ENCODE peak calls at places on chromosome 16, in eight cellular contexts. S is adrenal gland, N is body of pancreas, D is right lobe of liver, U is right atrium auricular region, X is upper lobe of left lung, A is dorsolateral prefrontal cortex, C is WERI-Rb-1. B is an unnamed sample.

GRCh38 chr16:67539691-67540635 is 11.3 kb downstream of the RIPOR1 start:
- DNase-seq in U (no peak), X (no peak), D (no peak), C (no peak), S (no peak), N (no peak), A (no peak), B (no peak)

GRCh38 chr16:2250652-2251280 is 621 bp downstream of the ECI1 start:
- DNase-seq in D (no peak), N (peak; percentile 74), U (no peak), A (no peak), C (no peak), X (peak; percentile 59), S (no peak), B (no peak)

GRCh38 chr16:53754938-53755910 is 51.3 kb downstream of the FTO start:
- DNase-seq in D (no peak), N (peak; percentile 72), A (no peak), X (no peak), C (no peak), U (no peak), S (no peak), B (no peak)

GRCh38 chr16:68069511-68070248 is 15.5 kb upstream of the NFATC3 start:
- DNase-seq in N (peak; percentile 69), A (no peak), X (peak; percentile 77), S (no peak), C (peak; percentile 86), D (peak; percentile 75), U (no peak), B (no peak)

GRCh38 chr16:60166111-60166510 is 1432.0 kb upstream of the GOT2 start:
- DNase-seq in A (no peak), D (no peak), S (no peak), N (no peak), U (no peak), C (no peak), X (no peak), B (no peak)

GRCh38 chr16:81137012-81137335 is 40.8 kb upstream of the GCSH start:
- DNase-seq in D (no peak), U (no peak), N (peak; percentile 3), X (no peak), C (no peak), S (no peak), A (no peak), B (no peak)

GRCh38 chr16:56263711-56264608 is 72.7 kb downstream of the GNAO1 start:
- DNase-seq in X (no peak), U (peak; percentile 70), N (no peak), C (peak; percentile 69), S (no peak), A (peak; percentile 84), D (peak; percentile 91), B (no peak)

GRCh38 chr16:55263271-55264250 is 60.4 kb upstream of the IRX6 start:
- DNase-seq in C (no peak), N (no peak), S (no peak), U (no peak), A (no peak), X (no peak), D (no peak), B (no peak)

GRCh38 chr16:60582528-60582927 is 1453.7 kb downstream of the CDH8 start:
- DNase-seq in N (no peak), U (no peak), A (no peak), D (no peak), S (no peak), X (no peak), C (no peak), B (no peak)

GRCh38 chr16:85903576-85903975 is 4.6 kb downstream of the IRF8 start:
- DNase-seq in D (no peak), N (no peak), C (no peak), A (no peak), U (no peak), S (no peak), X (no peak), B (peak; percentile 88)

GRCh38 chr16:52532384-52532783 is 14.6 kb downstream of the TOX3 start:
- DNase-seq in D (no peak), X (no peak), A (no peak), U (no peak), N (no peak), C (no peak), S (no peak), B (no peak)

GRCh38 chr16:56382901-56383355 is 42.4 kb downstream of the AMFR start:
- DNase-seq in S (no peak), U (no peak), C (no peak), D (no peak), N (peak; percentile 10), A (no peak), X (no peak), B (no peak)

DNA sequence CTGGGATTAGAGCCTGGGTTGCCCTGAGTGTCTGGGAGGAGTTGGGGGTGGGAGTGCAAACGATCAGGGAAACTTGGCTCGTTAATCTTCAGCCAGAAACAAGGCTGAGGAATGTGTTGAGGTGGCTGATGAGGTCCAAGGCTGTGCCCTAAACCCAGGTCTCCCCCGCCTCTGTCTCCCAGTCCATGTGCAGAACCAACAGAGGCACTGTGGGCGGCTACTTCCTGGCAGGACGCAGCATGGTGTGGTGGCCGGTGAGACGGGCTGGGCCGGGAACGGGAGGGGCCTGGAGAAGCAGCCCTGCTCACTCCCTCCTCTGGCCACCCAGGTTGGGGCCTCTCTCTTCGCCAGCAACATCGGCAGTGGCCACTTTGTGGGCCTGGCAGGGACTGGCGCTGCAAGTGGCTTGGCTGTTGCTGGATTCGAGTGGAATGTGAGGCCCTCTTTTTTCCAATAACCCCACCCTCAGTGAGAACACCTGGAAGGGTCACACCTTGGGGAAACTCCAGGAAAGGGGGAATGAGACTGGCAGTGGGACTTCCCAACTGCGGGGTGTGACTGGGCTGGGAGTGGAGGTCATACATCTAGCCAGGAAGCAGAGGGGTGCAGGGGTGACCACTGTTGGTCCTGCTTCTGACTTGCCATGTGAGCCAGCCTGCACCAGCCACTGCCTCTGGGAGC is 1.7 kb downstream of the SLC5A2 start:
- DNase-seq in U (no peak), C (no peak), A (no peak), S (no peak), D (no peak), X (peak; percentile 93), N (peak; percentile 64), B (peak; percentile 72)
- H3K27ac ChIP-seq in U (no peak overlapping the region), C (no peak overlapping the region), A (no peak overlapping the region), S (no peak overlapping the region), D (no peak overlapping the region), X (peak overlapping the region; percentile 70), N (peak overlapping the region; percentile 60), B (no peak overlapping the region)

GRCh38 chr16:65522412-65522811 is 400.5 kb upstream of the CDH11 start:
- DNase-seq in U (no peak), X (no peak), N (no peak), A (no peak), C (no peak), S (no peak), D (no peak), B (no peak)

GRCh38 chr16:65523258-65523950 is 401.5 kb upstream of the CDH11 start:
- DNase-seq in U (no peak), X (no peak), N (no peak), D (no peak), S (no peak), A (no peak), C (no peak), B (no peak)

GRCh38 chr16:65524231-65524630 is 402.4 kb upstream of the CDH11 start:
- DNase-seq in X (no peak), A (no peak), S (no peak), D (no peak), C (no peak), N (no peak), U (no peak), B (no peak)

GRCh38 chr16:65519402-65519801 is 397.5 kb upstream of the CDH11 start:
- DNase-seq in C (no peak), X (no peak), N (no peak), U (no peak), A (no peak), D (no peak), S (no peak), B (no peak)

DNA sequence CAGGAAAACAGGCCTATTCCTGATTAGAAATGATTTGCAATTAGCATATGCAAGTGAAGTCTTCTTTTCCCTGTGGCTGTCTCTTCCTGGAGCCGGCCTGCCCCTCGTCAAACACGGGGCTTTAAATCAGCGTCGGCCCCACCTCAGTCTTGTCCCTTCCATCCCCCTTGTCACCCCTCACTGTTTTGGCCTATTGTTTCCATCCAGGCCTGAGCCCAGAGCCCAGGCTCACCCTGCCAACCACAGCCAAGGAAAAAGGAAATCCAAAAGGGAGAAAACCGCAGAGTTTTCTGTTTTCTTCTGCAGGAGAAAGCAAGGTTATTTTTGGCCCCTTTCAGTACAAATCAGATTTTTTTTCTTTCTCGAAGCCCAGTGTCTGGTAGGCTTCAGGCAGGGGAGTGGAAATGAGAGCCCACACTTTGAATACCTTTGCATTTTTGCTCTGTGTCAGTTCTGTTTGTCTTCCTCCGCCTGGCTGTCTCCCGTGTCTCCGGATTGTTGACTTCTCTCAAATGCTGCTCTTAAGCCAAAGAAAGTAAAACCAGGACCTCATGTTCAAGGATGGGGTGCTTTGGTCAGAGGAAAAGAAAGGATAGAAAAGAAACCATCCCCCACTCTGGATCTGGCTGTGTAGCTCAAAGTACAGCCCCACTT is 399.9 kb upstream of the CDH11 start:
- DNase-seq in D (no peak), A (no peak), U (no peak), S (no peak), C (no peak), N (no peak), X (no peak), B (no peak)
- H3K27ac ChIP-seq in D (no peak overlapping the region), A (no peak overlapping the region), U (no peak overlapping the region), S (no peak overlapping the region), C (no peak overlapping the region), N (no peak overlapping the region), X (no peak overlapping the region), B (no peak overlapping the region)

GRCh38 chr16:31877876-31878642 is 4.5 kb downstream of the ZNF267 start:
- DNase-seq in N (no peak), S (no peak), D (no peak), A (no peak), X (no peak), U (no peak), C (no peak), B (no peak)
- H3K27ac ChIP-seq in N (peak overlapping the region; percentile 34), S (no peak overlapping the region), D (no peak overlapping the region), A (no peak overlapping the region), X (peak overlapping the region; percentile 57), U (peak overlapping the region; percentile 30), C (no peak overlapping the region), B (peak overlapping the region; percentile 40)

DNA sequence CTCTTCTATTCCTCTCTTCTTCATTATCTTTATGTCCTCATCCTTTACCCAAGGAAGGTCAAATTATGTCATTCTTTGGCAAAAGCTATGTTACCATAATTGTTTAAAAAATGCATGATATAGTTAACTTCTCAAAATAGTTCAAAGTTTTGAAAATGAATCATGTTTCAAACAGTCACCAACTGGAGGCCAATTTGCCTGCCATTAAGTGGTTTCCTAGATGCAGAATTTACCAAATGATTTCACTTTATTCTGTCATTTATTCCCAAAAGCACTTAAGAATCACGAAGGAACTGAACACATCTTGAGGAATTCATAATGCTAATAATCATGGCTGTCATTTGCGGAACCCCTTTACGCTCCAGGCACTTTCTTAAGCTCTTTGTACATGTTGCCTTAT is 190.9 kb upstream of the CDH11 start:
- DNase-seq in C (no peak), N (no peak), D (no peak), U (no peak), A (no peak), S (no peak), X (no peak), B (no peak)
- H3K27ac ChIP-seq in C (no peak overlapping the region), N (no peak overlapping the region), D (no peak overlapping the region), U (no peak overlapping the region), A (no peak overlapping the region), S (no peak overlapping the region), X (no peak overlapping the region), B (no peak overlapping the region)

B was measured in spleen.